ENCODE peak calls at places on chromosomes 12 and 14, in eight cellular contexts. One of them, this sample, is unnamed.
A peak's percentile ranks its signal among the peaks of the same experiment; 100 is the strongest.

GRCh38 chr12:55940065-55940732 is 9.2 kb downstream of the DGKA start:
- DNase-seq in stimulated activated CD8-positive, alpha-beta memory T cell treated with anti-CD3 and anti-CD28 coated beads, Interleukin-12 subunit alpha, Interleukin-12 subunit beta, amount 100 ng/mL, for 1 hour: peak; percentile 81
- DNase-seq in stimulated activated naive CD4-positive, alpha-beta T cell: peak; percentile 81
- DNase-seq in mesothelial cell of epicardium: peak; percentile 86
- DNase-seq in hypothalamus: peak; percentile 75
- DNase-seq in fibroblast of gingiva: peak; percentile 76
- DNase-seq in T1000: peak; percentile 74
- DNase-seq in activated CD8-positive, alpha-beta memory T cell treated with anti-CD3 and anti-CD28 coated beads, Interleukin-2, amount 50 U/mL, for 4 hours: peak; percentile 84
- DNase-seq in this sample: peak; percentile 80

GRCh38 chr12:33357181-33357580 is 82.4 kb downstream of the SYT10 start:
- DNase-seq in activated CD8-positive, alpha-beta memory T cell treated with anti-CD3 and anti-CD28 coated beads, Interleukin-2, amount 50 U/mL, for 4 hours: no peak
- DNase-seq in T1000: peak; percentile 55
- DNase-seq in stimulated activated CD8-positive, alpha-beta memory T cell treated with anti-CD3 and anti-CD28 coated beads, Interleukin-12 subunit alpha, Interleukin-12 subunit beta, amount 100 ng/mL, for 1 hour: no peak
- DNase-seq in hypothalamus: no peak
- DNase-seq in mesothelial cell of epicardium: no peak
- DNase-seq in stimulated activated naive CD4-positive, alpha-beta T cell: no peak
- DNase-seq in fibroblast of gingiva: no peak
- DNase-seq in this sample: no peak

GRCh38 chr14:50946234-50946935 is 2.1 kb upstream of the PYGL start:
- DNase-seq in T1000: no peak
- DNase-seq in fibroblast of gingiva: no peak
- DNase-seq in stimulated activated CD8-positive, alpha-beta memory T cell treated with anti-CD3 and anti-CD28 coated beads, Interleukin-12 subunit alpha, Interleukin-12 subunit beta, amount 100 ng/mL, for 1 hour: no peak
- DNase-seq in stimulated activated naive CD4-positive, alpha-beta T cell: no peak
- DNase-seq in mesothelial cell of epicardium: no peak
- DNase-seq in hypothalamus: no peak
- DNase-seq in activated CD8-positive, alpha-beta memory T cell treated with anti-CD3 and anti-CD28 coated beads, Interleukin-2, amount 50 U/mL, for 4 hours: no peak
- DNase-seq in this sample: no peak

GRCh38 chr14:77882098-77882497 is 82.2 kb downstream of the ADCK1 start:
- DNase-seq in activated CD8-positive, alpha-beta memory T cell treated with anti-CD3 and anti-CD28 coated beads, Interleukin-2, amount 50 U/mL, for 4 hours: no peak
- DNase-seq in mesothelial cell of epicardium: no peak
- DNase-seq in stimulated activated CD8-positive, alpha-beta memory T cell treated with anti-CD3 and anti-CD28 coated beads, Interleukin-12 subunit alpha, Interleukin-12 subunit beta, amount 100 ng/mL, for 1 hour: no peak
- DNase-seq in hypothalamus: peak; percentile 66
- DNase-seq in stimulated activated naive CD4-positive, alpha-beta T cell: no peak
- DNase-seq in fibroblast of gingiva: peak; percentile 34
- DNase-seq in T1000: no peak
- DNase-seq in this sample: peak; percentile 32

GRCh38 chr14:99579077-99579836 is 24.8 kb downstream of the CCDC85C start:
- DNase-seq in stimulated activated naive CD4-positive, alpha-beta T cell: no peak
- DNase-seq in mesothelial cell of epicardium: no peak
- DNase-seq in stimulated activated CD8-positive, alpha-beta memory T cell treated with anti-CD3 and anti-CD28 coated beads, Interleukin-12 subunit alpha, Interleukin-12 subunit beta, amount 100 ng/mL, for 1 hour: no peak
- DNase-seq in T1000: no peak
- DNase-seq in hypothalamus: no peak
- DNase-seq in fibroblast of gingiva: no peak
- DNase-seq in activated CD8-positive, alpha-beta memory T cell treated with anti-CD3 and anti-CD28 coated beads, Interleukin-2, amount 50 U/mL, for 4 hours: no peak
- DNase-seq in this sample: no peak

GRCh38 chr12:32223941-32224340 is 117.3 kb downstream of the BICD1 start:
- DNase-seq in stimulated activated naive CD4-positive, alpha-beta T cell: no peak
- DNase-seq in stimulated activated CD8-positive, alpha-beta memory T cell treated with anti-CD3 and anti-CD28 coated beads, Interleukin-12 subunit alpha, Interleukin-12 subunit beta, amount 100 ng/mL, for 1 hour: no peak
- DNase-seq in fibroblast of gingiva: no peak
- DNase-seq in activated CD8-positive, alpha-beta memory T cell treated with anti-CD3 and anti-CD28 coated beads, Interleukin-2, amount 50 U/mL, for 4 hours: no peak
- DNase-seq in mesothelial cell of epicardium: no peak
- DNase-seq in T1000: no peak
- DNase-seq in hypothalamus: no peak
- DNase-seq in this sample: no peak

GRCh38 chr14:75341639-75342038 is 63.0 kb downstream of the FOS start:
- DNase-seq in T1000: no peak
- DNase-seq in stimulated activated naive CD4-positive, alpha-beta T cell: no peak
- DNase-seq in mesothelial cell of epicardium: no peak
- DNase-seq in fibroblast of gingiva: no peak
- DNase-seq in activated CD8-positive, alpha-beta memory T cell treated with anti-CD3 and anti-CD28 coated beads, Interleukin-2, amount 50 U/mL, for 4 hours: no peak
- DNase-seq in stimulated activated CD8-positive, alpha-beta memory T cell treated with anti-CD3 and anti-CD28 coated beads, Interleukin-12 subunit alpha, Interleukin-12 subunit beta, amount 100 ng/mL, for 1 hour: no peak
- DNase-seq in hypothalamus: no peak
- DNase-seq in this sample: no peak

GRCh38 chr12:27343255-27344000 is 10.8 kb downstream of the BMAL2 start:
- DNase-seq in T1000: peak; percentile 28
- DNase-seq in stimulated activated naive CD4-positive, alpha-beta T cell: no peak
- DNase-seq in hypothalamus: no peak
- DNase-seq in activated CD8-positive, alpha-beta memory T cell treated with anti-CD3 and anti-CD28 coated beads, Interleukin-2, amount 50 U/mL, for 4 hours: no peak
- DNase-seq in mesothelial cell of epicardium: no peak
- DNase-seq in fibroblast of gingiva: peak; percentile 76
- DNase-seq in stimulated activated CD8-positive, alpha-beta memory T cell treated with anti-CD3 and anti-CD28 coated beads, Interleukin-12 subunit alpha, Interleukin-12 subunit beta, amount 100 ng/mL, for 1 hour: no peak
- DNase-seq in this sample: peak; percentile 88

GRCh38 chr12:79301181-79301580 is 389.6 kb downstream of the PAWR start:
- DNase-seq in stimulated activated naive CD4-positive, alpha-beta T cell: no peak
- DNase-seq in mesothelial cell of epicardium: no peak
- DNase-seq in fibroblast of gingiva: no peak
- DNase-seq in hypothalamus: no peak
- DNase-seq in T1000: no peak
- DNase-seq in stimulated activated CD8-positive, alpha-beta memory T cell treated with anti-CD3 and anti-CD28 coated beads, Interleukin-12 subunit alpha, Interleukin-12 subunit beta, amount 100 ng/mL, for 1 hour: no peak
- DNase-seq in activated CD8-positive, alpha-beta memory T cell treated with anti-CD3 and anti-CD28 coated beads, Interleukin-2, amount 50 U/mL, for 4 hours: no peak
- DNase-seq in this sample: no peak

GRCh38 chr12:50825372-50825838 is 17.3 kb upstream of the TMPRSS12 start:
- DNase-seq in T1000: no peak
- DNase-seq in activated CD8-positive, alpha-beta memory T cell treated with anti-CD3 and anti-CD28 coated beads, Interleukin-2, amount 50 U/mL, for 4 hours: no peak
- DNase-seq in stimulated activated CD8-positive, alpha-beta memory T cell treated with anti-CD3 and anti-CD28 coated beads, Interleukin-12 subunit alpha, Interleukin-12 subunit beta, amount 100 ng/mL, for 1 hour: no peak
- DNase-seq in mesothelial cell of epicardium: no peak
- DNase-seq in fibroblast of gingiva: peak; percentile 73
- DNase-seq in hypothalamus: no peak
- DNase-seq in stimulated activated naive CD4-positive, alpha-beta T cell: no peak
- DNase-seq in this sample: peak; percentile 81

GRCh38 chr14:61749867-61750266 is 12.4 kb upstream of the SNAPC1 start:
- DNase-seq in stimulated activated CD8-positive, alpha-beta memory T cell treated with anti-CD3 and anti-CD28 coated beads, Interleukin-12 subunit alpha, Interleukin-12 subunit beta, amount 100 ng/mL, for 1 hour: no peak
- DNase-seq in stimulated activated naive CD4-positive, alpha-beta T cell: no peak
- DNase-seq in hypothalamus: no peak
- DNase-seq in fibroblast of gingiva: no peak
- DNase-seq in mesothelial cell of epicardium: no peak
- DNase-seq in activated CD8-positive, alpha-beta memory T cell treated with anti-CD3 and anti-CD28 coated beads, Interleukin-2, amount 50 U/mL, for 4 hours: no peak
- DNase-seq in T1000: no peak
- DNase-seq in this sample: no peak

GRCh38 chr14:22147716-22148115 is 441.3 kb downstream of the DAD1 start:
- DNase-seq in hypothalamus: no peak
- DNase-seq in stimulated activated naive CD4-positive, alpha-beta T cell: no peak
- DNase-seq in activated CD8-positive, alpha-beta memory T cell treated with anti-CD3 and anti-CD28 coated beads, Interleukin-2, amount 50 U/mL, for 4 hours: no peak
- DNase-seq in mesothelial cell of epicardium: no peak
- DNase-seq in stimulated activated CD8-positive, alpha-beta memory T cell treated with anti-CD3 and anti-CD28 coated beads, Interleukin-12 subunit alpha, Interleukin-12 subunit beta, amount 100 ng/mL, for 1 hour: no peak
- DNase-seq in T1000: no peak
- DNase-seq in fibroblast of gingiva: no peak
- DNase-seq in this sample: no peak

GRCh38 chr12:7832059-7832696 is 40.5 kb downstream of the SLC2A14 start:
- DNase-seq in fibroblast of gingiva: peak; percentile 28
- DNase-seq in stimulated activated naive CD4-positive, alpha-beta T cell: no peak
- DNase-seq in activated CD8-positive, alpha-beta memory T cell treated with anti-CD3 and anti-CD28 coated beads, Interleukin-2, amount 50 U/mL, for 4 hours: peak; percentile 20
- DNase-seq in mesothelial cell of epicardium: no peak
- DNase-seq in T1000: no peak
- DNase-seq in stimulated activated CD8-positive, alpha-beta memory T cell treated with anti-CD3 and anti-CD28 coated beads, Interleukin-12 subunit alpha, Interleukin-12 subunit beta, amount 100 ng/mL, for 1 hour: no peak
- DNase-seq in hypothalamus: no peak
- DNase-seq in this sample: peak; percentile 70

GRCh38 chr12:124044809-124045321 is 71.8 kb downstream of the ZNF664 start:
- DNase-seq in fibroblast of gingiva: peak; percentile 57
- DNase-seq in stimulated activated CD8-positive, alpha-beta memory T cell treated with anti-CD3 and anti-CD28 coated beads, Interleukin-12 subunit alpha, Interleukin-12 subunit beta, amount 100 ng/mL, for 1 hour: no peak
- DNase-seq in T1000: no peak
- DNase-seq in hypothalamus: no peak
- DNase-seq in mesothelial cell of epicardium: no peak
- DNase-seq in stimulated activated naive CD4-positive, alpha-beta T cell: no peak
- DNase-seq in activated CD8-positive, alpha-beta memory T cell treated with anti-CD3 and anti-CD28 coated beads, Interleukin-2, amount 50 U/mL, for 4 hours: no peak
- DNase-seq in this sample: no peak

GRCh38 chr12:94127239-94128131 is 20.9 kb upstream of the PLXNC1 start:
- DNase-seq in stimulated activated CD8-positive, alpha-beta memory T cell treated with anti-CD3 and anti-CD28 coated beads, Interleukin-12 subunit alpha, Interleukin-12 subunit beta, amount 100 ng/mL, for 1 hour: no peak
- DNase-seq in hypothalamus: no peak
- DNase-seq in T1000: no peak
- DNase-seq in stimulated activated naive CD4-positive, alpha-beta T cell: no peak
- DNase-seq in fibroblast of gingiva: no peak
- DNase-seq in mesothelial cell of epicardium: no peak
- DNase-seq in activated CD8-positive, alpha-beta memory T cell treated with anti-CD3 and anti-CD28 coated beads, Interleukin-2, amount 50 U/mL, for 4 hours: no peak
- DNase-seq in this sample: no peak

GRCh38 chr14:70771781-70772212 is 37.5 kb downstream of the MAP3K9 start:
- DNase-seq in stimulated activated CD8-positive, alpha-beta memory T cell treated with anti-CD3 and anti-CD28 coated beads, Interleukin-12 subunit alpha, Interleukin-12 subunit beta, amount 100 ng/mL, for 1 hour: no peak
- DNase-seq in hypothalamus: no peak
- DNase-seq in mesothelial cell of epicardium: no peak
- DNase-seq in activated CD8-positive, alpha-beta memory T cell treated with anti-CD3 and anti-CD28 coated beads, Interleukin-2, amount 50 U/mL, for 4 hours: no peak
- DNase-seq in stimulated activated naive CD4-positive, alpha-beta T cell: no peak
- DNase-seq in T1000: no peak
- DNase-seq in fibroblast of gingiva: no peak
- DNase-seq in this sample: no peak

GRCh38 chr14:95023886-95024285 is 133.4 kb downstream of the DICER1 start:
- DNase-seq in stimulated activated naive CD4-positive, alpha-beta T cell: no peak
- DNase-seq in mesothelial cell of epicardium: peak; percentile 29
- DNase-seq in hypothalamus: no peak
- DNase-seq in T1000: no peak
- DNase-seq in fibroblast of gingiva: peak; percentile 27
- DNase-seq in activated CD8-positive, alpha-beta memory T cell treated with anti-CD3 and anti-CD28 coated beads, Interleukin-2, amount 50 U/mL, for 4 hours: no peak
- DNase-seq in stimulated activated CD8-positive, alpha-beta memory T cell treated with anti-CD3 and anti-CD28 coated beads, Interleukin-12 subunit alpha, Interleukin-12 subunit beta, amount 100 ng/mL, for 1 hour: no peak
- DNase-seq in this sample: peak; percentile 76

GRCh38 chr14:96497586-96497985 is 4.6 kb upstream of the PAPOLA start:
- DNase-seq in activated CD8-positive, alpha-beta memory T cell treated with anti-CD3 and anti-CD28 coated beads, Interleukin-2, amount 50 U/mL, for 4 hours: no peak
- DNase-seq in T1000: no peak
- DNase-seq in stimulated activated CD8-positive, alpha-beta memory T cell treated with anti-CD3 and anti-CD28 coated beads, Interleukin-12 subunit alpha, Interleukin-12 subunit beta, amount 100 ng/mL, for 1 hour: no peak
- DNase-seq in hypothalamus: no peak
- DNase-seq in mesothelial cell of epicardium: no peak
- DNase-seq in stimulated activated naive CD4-positive, alpha-beta T cell: no peak
- DNase-seq in fibroblast of gingiva: no peak
- DNase-seq in this sample: no peak

GRCh38 chr12:109731231-109731731 is 17.7 kb downstream of the FAM222A start:
- DNase-seq in mesothelial cell of epicardium: no peak
- DNase-seq in hypothalamus: no peak
- DNase-seq in stimulated activated CD8-positive, alpha-beta memory T cell treated with anti-CD3 and anti-CD28 coated beads, Interleukin-12 subunit alpha, Interleukin-12 subunit beta, amount 100 ng/mL, for 1 hour: no peak
- DNase-seq in activated CD8-positive, alpha-beta memory T cell treated with anti-CD3 and anti-CD28 coated beads, Interleukin-2, amount 50 U/mL, for 4 hours: no peak
- DNase-seq in stimulated activated naive CD4-positive, alpha-beta T cell: no peak
- DNase-seq in fibroblast of gingiva: no peak
- DNase-seq in T1000: no peak
- DNase-seq in this sample: no peak

GRCh38 chr14:26596722-26597030 is 1.2 kb downstream of the NOVA1 start:
- DNase-seq in stimulated activated naive CD4-positive, alpha-beta T cell: no peak
- DNase-seq in fibroblast of gingiva: no peak
- DNase-seq in hypothalamus: peak; percentile 39
- DNase-seq in activated CD8-positive, alpha-beta memory T cell treated with anti-CD3 and anti-CD28 coated beads, Interleukin-2, amount 50 U/mL, for 4 hours: no peak
- DNase-seq in stimulated activated CD8-positive, alpha-beta memory T cell treated with anti-CD3 and anti-CD28 coated beads, Interleukin-12 subunit alpha, Interleukin-12 subunit beta, amount 100 ng/mL, for 1 hour: no peak
- DNase-seq in mesothelial cell of epicardium: no peak
- DNase-seq in T1000: no peak
- DNase-seq in this sample: no peak

GRCh38 chr14:35215110-35215872 is 76.9 kb upstream of the PSMA6 start:
- DNase-seq in activated CD8-positive, alpha-beta memory T cell treated with anti-CD3 and anti-CD28 coated beads, Interleukin-2, amount 50 U/mL, for 4 hours: no peak
- DNase-seq in stimulated activated CD8-positive, alpha-beta memory T cell treated with anti-CD3 and anti-CD28 coated beads, Interleukin-12 subunit alpha, Interleukin-12 subunit beta, amount 100 ng/mL, for 1 hour: no peak
- DNase-seq in mesothelial cell of epicardium: no peak
- DNase-seq in T1000: no peak
- DNase-seq in stimulated activated naive CD4-positive, alpha-beta T cell: no peak
- DNase-seq in hypothalamus: no peak
- DNase-seq in fibroblast of gingiva: peak; percentile 69
- DNase-seq in this sample: peak; percentile 75

GRCh38 chr14:52792097-52792415 is 649 bp upstream of the GNPNAT1 start:
- DNase-seq in fibroblast of gingiva: no peak
- DNase-seq in T1000: no peak
- DNase-seq in hypothalamus: no peak
- DNase-seq in stimulated activated naive CD4-positive, alpha-beta T cell: no peak
- DNase-seq in activated CD8-positive, alpha-beta memory T cell treated with anti-CD3 and anti-CD28 coated beads, Interleukin-2, amount 50 U/mL, for 4 hours: no peak
- DNase-seq in stimulated activated CD8-positive, alpha-beta memory T cell treated with anti-CD3 and anti-CD28 coated beads, Interleukin-12 subunit alpha, Interleukin-12 subunit beta, amount 100 ng/mL, for 1 hour: no peak
- DNase-seq in mesothelial cell of epicardium: no peak
- DNase-seq in this sample: no peak

GRCh38 chr14:72665259-72665658 is 228.6 kb downstream of the DPF3 start:
- DNase-seq in mesothelial cell of epicardium: no peak
- DNase-seq in stimulated activated CD8-positive, alpha-beta memory T cell treated with anti-CD3 and anti-CD28 coated beads, Interleukin-12 subunit alpha, Interleukin-12 subunit beta, amount 100 ng/mL, for 1 hour: no peak
- DNase-seq in fibroblast of gingiva: peak; percentile 87
- DNase-seq in stimulated activated naive CD4-positive, alpha-beta T cell: no peak
- DNase-seq in hypothalamus: no peak
- DNase-seq in activated CD8-positive, alpha-beta memory T cell treated with anti-CD3 and anti-CD28 coated beads, Interleukin-2, amount 50 U/mL, for 4 hours: no peak
- DNase-seq in T1000: peak; percentile 43
- DNase-seq in this sample: peak; percentile 96

GRCh38 chr12:21984375-21984774 is 43.1 kb upstream of the ABCC9 start:
- DNase-seq in fibroblast of gingiva: no peak
- DNase-seq in stimulated activated naive CD4-positive, alpha-beta T cell: no peak
- DNase-seq in activated CD8-positive, alpha-beta memory T cell treated with anti-CD3 and anti-CD28 coated beads, Interleukin-2, amount 50 U/mL, for 4 hours: no peak
- DNase-seq in mesothelial cell of epicardium: no peak
- DNase-seq in hypothalamus: no peak
- DNase-seq in stimulated activated CD8-positive, alpha-beta memory T cell treated with anti-CD3 and anti-CD28 coated beads, Interleukin-12 subunit alpha, Interleukin-12 subunit beta, amount 100 ng/mL, for 1 hour: no peak
- DNase-seq in T1000: no peak
- DNase-seq in this sample: no peak

GRCh38 chr12:111546758-111547383 is 52.2 kb downstream of the ATXN2 start:
- DNase-seq in stimulated activated CD8-positive, alpha-beta memory T cell treated with anti-CD3 and anti-CD28 coated beads, Interleukin-12 subunit alpha, Interleukin-12 subunit beta, amount 100 ng/mL, for 1 hour: no peak
- DNase-seq in T1000: no peak
- DNase-seq in fibroblast of gingiva: no peak
- DNase-seq in hypothalamus: no peak
- DNase-seq in activated CD8-positive, alpha-beta memory T cell treated with anti-CD3 and anti-CD28 coated beads, Interleukin-2, amount 50 U/mL, for 4 hours: no peak
- DNase-seq in mesothelial cell of epicardium: no peak
- DNase-seq in stimulated activated naive CD4-positive, alpha-beta T cell: no peak
- DNase-seq in this sample: peak; percentile 13

GRCh38 chr12:77943466-77943865 is 112.8 kb downstream of the NAV3 start:
- DNase-seq in activated CD8-positive, alpha-beta memory T cell treated with anti-CD3 and anti-CD28 coated beads, Interleukin-2, amount 50 U/mL, for 4 hours: no peak
- DNase-seq in T1000: no peak
- DNase-seq in hypothalamus: no peak
- DNase-seq in stimulated activated naive CD4-positive, alpha-beta T cell: no peak
- DNase-seq in fibroblast of gingiva: peak; percentile 77
- DNase-seq in mesothelial cell of epicardium: no peak
- DNase-seq in stimulated activated CD8-positive, alpha-beta memory T cell treated with anti-CD3 and anti-CD28 coated beads, Interleukin-12 subunit alpha, Interleukin-12 subunit beta, amount 100 ng/mL, for 1 hour: no peak
- DNase-seq in this sample: peak; percentile 85

GRCh38 chr12:6563448-6564050 is 4.5 kb downstream of the NOP2 start:
- DNase-seq in fibroblast of gingiva: no peak
- DNase-seq in hypothalamus: no peak
- DNase-seq in stimulated activated naive CD4-positive, alpha-beta T cell: peak; percentile 59
- DNase-seq in activated CD8-positive, alpha-beta memory T cell treated with anti-CD3 and anti-CD28 coated beads, Interleukin-2, amount 50 U/mL, for 4 hours: peak; percentile 76
- DNase-seq in T1000: peak; percentile 50
- DNase-seq in mesothelial cell of epicardium: peak; percentile 66
- DNase-seq in stimulated activated CD8-positive, alpha-beta memory T cell treated with anti-CD3 and anti-CD28 coated beads, Interleukin-12 subunit alpha, Interleukin-12 subunit beta, amount 100 ng/mL, for 1 hour: peak; percentile 51
- DNase-seq in this sample: peak; percentile 41

GRCh38 chr12:12983420-12984035 is 16.5 kb downstream of the HEBP1 start:
- DNase-seq in fibroblast of gingiva: peak; percentile 47
- DNase-seq in stimulated activated naive CD4-positive, alpha-beta T cell: no peak
- DNase-seq in stimulated activated CD8-positive, alpha-beta memory T cell treated with anti-CD3 and anti-CD28 coated beads, Interleukin-12 subunit alpha, Interleukin-12 subunit beta, amount 100 ng/mL, for 1 hour: no peak
- DNase-seq in hypothalamus: peak; percentile 24
- DNase-seq in activated CD8-positive, alpha-beta memory T cell treated with anti-CD3 and anti-CD28 coated beads, Interleukin-2, amount 50 U/mL, for 4 hours: no peak
- DNase-seq in mesothelial cell of epicardium: no peak
- DNase-seq in T1000: no peak
- DNase-seq in this sample: peak; percentile 66

GRCh38 chr14:70887207-70888150 is 19.8 kb upstream of the PCNX1 start:
- DNase-seq in stimulated activated CD8-positive, alpha-beta memory T cell treated with anti-CD3 and anti-CD28 coated beads, Interleukin-12 subunit alpha, Interleukin-12 subunit beta, amount 100 ng/mL, for 1 hour: no peak
- DNase-seq in stimulated activated naive CD4-positive, alpha-beta T cell: no peak
- DNase-seq in hypothalamus: no peak
- DNase-seq in activated CD8-positive, alpha-beta memory T cell treated with anti-CD3 and anti-CD28 coated beads, Interleukin-2, amount 50 U/mL, for 4 hours: no peak
- DNase-seq in mesothelial cell of epicardium: no peak
- DNase-seq in fibroblast of gingiva: peak; percentile 76
- DNase-seq in T1000: no peak
- DNase-seq in this sample: peak; percentile 77

GRCh38 chr12:28890664-28891063 is 258.4 kb upstream of the FAR2 start:
- DNase-seq in mesothelial cell of epicardium: no peak
- DNase-seq in stimulated activated naive CD4-positive, alpha-beta T cell: no peak
- DNase-seq in stimulated activated CD8-positive, alpha-beta memory T cell treated with anti-CD3 and anti-CD28 coated beads, Interleukin-12 subunit alpha, Interleukin-12 subunit beta, amount 100 ng/mL, for 1 hour: no peak
- DNase-seq in hypothalamus: no peak
- DNase-seq in activated CD8-positive, alpha-beta memory T cell treated with anti-CD3 and anti-CD28 coated beads, Interleukin-2, amount 50 U/mL, for 4 hours: no peak
- DNase-seq in T1000: no peak
- DNase-seq in fibroblast of gingiva: no peak
- DNase-seq in this sample: no peak

GRCh38 chr12:57134949-57135348 is 6.7 kb downstream of the LRP1 start:
- DNase-seq in mesothelial cell of epicardium: no peak
- DNase-seq in fibroblast of gingiva: no peak
- DNase-seq in stimulated activated naive CD4-positive, alpha-beta T cell: no peak
- DNase-seq in activated CD8-positive, alpha-beta memory T cell treated with anti-CD3 and anti-CD28 coated beads, Interleukin-2, amount 50 U/mL, for 4 hours: no peak
- DNase-seq in T1000: no peak
- DNase-seq in hypothalamus: no peak
- DNase-seq in stimulated activated CD8-positive, alpha-beta memory T cell treated with anti-CD3 and anti-CD28 coated beads, Interleukin-12 subunit alpha, Interleukin-12 subunit beta, amount 100 ng/mL, for 1 hour: no peak
- DNase-seq in this sample: no peak

GRCh38 chr14:55351111-55351510 is 60.5 kb downstream of the ATG14 start:
- DNase-seq in stimulated activated CD8-positive, alpha-beta memory T cell treated with anti-CD3 and anti-CD28 coated beads, Interleukin-12 subunit alpha, Interleukin-12 subunit beta, amount 100 ng/mL, for 1 hour: no peak
- DNase-seq in hypothalamus: no peak
- DNase-seq in mesothelial cell of epicardium: no peak
- DNase-seq in stimulated activated naive CD4-positive, alpha-beta T cell: no peak
- DNase-seq in activated CD8-positive, alpha-beta memory T cell treated with anti-CD3 and anti-CD28 coated beads, Interleukin-2, amount 50 U/mL, for 4 hours: no peak
- DNase-seq in T1000: no peak
- DNase-seq in fibroblast of gingiva: no peak
- DNase-seq in this sample: no peak

GRCh38 chr14:26873556-26873955 is 275.7 kb upstream of the NOVA1 start:
- DNase-seq in T1000: no peak
- DNase-seq in stimulated activated naive CD4-positive, alpha-beta T cell: no peak
- DNase-seq in mesothelial cell of epicardium: no peak
- DNase-seq in hypothalamus: no peak
- DNase-seq in stimulated activated CD8-positive, alpha-beta memory T cell treated with anti-CD3 and anti-CD28 coated beads, Interleukin-12 subunit alpha, Interleukin-12 subunit beta, amount 100 ng/mL, for 1 hour: no peak
- DNase-seq in activated CD8-positive, alpha-beta memory T cell treated with anti-CD3 and anti-CD28 coated beads, Interleukin-2, amount 50 U/mL, for 4 hours: no peak
- DNase-seq in fibroblast of gingiva: no peak
- DNase-seq in this sample: no peak

GRCh38 chr12:131487379-131488129 is 223.3 kb upstream of the SFSWAP start:
- DNase-seq in activated CD8-positive, alpha-beta memory T cell treated with anti-CD3 and anti-CD28 coated beads, Interleukin-2, amount 50 U/mL, for 4 hours: no peak
- DNase-seq in fibroblast of gingiva: no peak
- DNase-seq in stimulated activated CD8-positive, alpha-beta memory T cell treated with anti-CD3 and anti-CD28 coated beads, Interleukin-12 subunit alpha, Interleukin-12 subunit beta, amount 100 ng/mL, for 1 hour: no peak
- DNase-seq in mesothelial cell of epicardium: no peak
- DNase-seq in stimulated activated naive CD4-positive, alpha-beta T cell: no peak
- DNase-seq in T1000: no peak
- DNase-seq in hypothalamus: peak; percentile 16
- DNase-seq in this sample: peak; percentile 8